ENCODE peak calls at places on chromosomes 2 and 18, in five cellular contexts. U, I, S, P and F are unnamed samples.

GRCh38 chr2:38671303-38671702 is 5.4 kb downstream of the GALM start:
- DNase-seq in P (no peak), U (no peak), I (no peak), S (no peak), F (no peak)

GRCh38 chr2:182666674-182667320 is 49.3 kb upstream of the DNAJC10 start:
- DNase-seq in U (no peak), S (no peak), I (no peak), P (no peak), F (no peak)

GRCh38 chr2:12244070-12244469 is 472.7 kb upstream of the TRIB2 start:
- DNase-seq in P (no peak), U (no peak), S (no peak), I (no peak), F (no peak)

GRCh38 chr2:67268806-67269205 is 128.3 kb upstream of the ETAA1 start:
- DNase-seq in P (no peak), U (no peak), I (no peak), S (no peak), F (no peak)

GRCh38 chr2:88307817-88308216 is 137.7 kb downstream of the THNSL2 start:
- DNase-seq in P (no peak), S (no peak), I (no peak), U (no peak), F (no peak)

GRCh38 chr2:133194777-133195335 is 373.4 kb downstream of the NCKAP5 start:
- DNase-seq in U (no peak), P (no peak), I (no peak), S (no peak), F (no peak)

GRCh38 chr2:21331625-21332370 is 208.0 kb downstream of the TDRD15 start:
- DNase-seq in P (no peak), I (no peak), U (no peak), S (no peak), F (no peak)

GRCh38 chr2:216316743-216317142 is 55.5 kb downstream of the MARCHF4 start:
- DNase-seq in U (no peak), S (no peak), I (no peak), P (no peak), F (no peak)

GRCh38 chr2:68715353-68716041 is 19.1 kb upstream of the ARHGAP25 start:
- DNase-seq in P (peak), U (no peak), S (peak), I (peak), F (peak)

GRCh38 chr2:162581931-162582330 is 238.0 kb downstream of the GCA start:
- DNase-seq in P (no peak), I (no peak), U (no peak), S (no peak), F (no peak)

GRCh38 chr18:37570336-37570930 is 4.8 kb upstream of the CELF4 start:
- DNase-seq in I (no peak), S (no peak), P (no peak), U (no peak), F (no peak)

GRCh38 chr2:16271231-16271896 is 331.0 kb downstream of the MYCN start:
- DNase-seq in U (no peak), P (no peak), S (no peak), I (no peak), F (no peak)

GRCh38 chr2:133489146-133489545 is 79.1 kb downstream of the NCKAP5 start:
- DNase-seq in P (no peak), U (no peak), I (no peak), S (no peak), F (no peak)

GRCh38 chr2:172998547-172998946 is 77.1 kb upstream of the MAP3K20 start:
- DNase-seq in I (no peak), P (no peak), U (no peak), S (no peak), F (no peak)

GRCh38 chr2:64675860-64676259 is 22.1 kb upstream of the SERTAD2 start:
- DNase-seq in U (no peak), I (no peak), P (no peak), S (no peak), F (no peak)

DNA sequence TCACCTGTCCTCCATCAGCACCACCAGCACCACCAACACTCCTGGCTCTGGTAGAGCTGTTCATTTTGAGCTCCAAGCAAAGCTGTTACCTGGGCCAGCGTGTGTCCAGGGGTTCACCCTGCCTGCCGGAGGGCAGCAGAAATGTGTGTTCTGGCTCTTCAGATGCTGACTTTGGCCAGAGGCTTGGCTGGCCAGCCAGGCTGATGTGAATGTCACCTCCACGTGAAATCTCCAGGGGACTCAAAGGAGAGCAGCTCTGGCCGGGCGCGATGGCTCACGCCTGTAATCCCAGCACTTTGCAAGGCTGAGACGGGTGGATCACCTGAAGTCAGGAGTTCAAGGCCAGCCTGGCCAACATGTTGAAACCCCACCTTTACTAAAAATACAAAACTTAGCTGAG is 33.5 kb downstream of the CIB4 start:
- DNase-seq in S (no peak), I (no peak), U (no peak), P (no peak), F (no peak)
- H3K4me3 ChIP-seq in S (no peak), I (no peak), U (no peak), P (no peak), F (no peak)

GRCh38 chr2:110647777-110648176 is 30.1 kb downstream of the BUB1 start:
- DNase-seq in S (no peak), U (no peak), I (no peak), P (no peak), F (no peak)
- TF ChIP-seq POLR2A in S (no peak), U (no peak), I (no peak), P (no peak), F (no peak)

GRCh38 chr2:196086517-196087368 is 18.1 kb upstream of the DNAH7 start:
- DNase-seq in S (no peak), P (no peak), U (no peak), I (no peak), F (no peak)
- H3K4me3 ChIP-seq in S (no peak), P (no peak), U (no peak), I (no peak), F (no peak)

GRCh38 chr2:119809329-119810038 is 49.8 kb downstream of the PTPN4 start:
- DNase-seq in S (no peak), P (no peak), I (peak), U (peak), F (no peak)
- TF ChIP-seq POLR2A in S (no peak), P (no peak), I (no peak), U (no peak), F (no peak)

GRCh38 chr2:120732506-120733237 is 3.0 kb upstream of the GLI2 start:
- DNase-seq in I (no peak), P (no peak), S (no peak), U (no peak), F (peak)

GRCh38 chr2:120734930-120735611 is 597 bp upstream of the GLI2 start:
- DNase-seq in I (no peak), S (no peak), U (no peak), P (no peak), F (peak)

GRCh38 chr2:120735750-120736170 is at the start of gene GLI2:
- DNase-seq in S (peak), U (peak), P (peak), I (peak), F (peak)

GRCh38 chr2:120731175-120731574 is 4.5 kb upstream of the GLI2 start:
- DNase-seq in P (no peak), S (no peak), I (no peak), U (no peak), F (no peak)

DNA sequence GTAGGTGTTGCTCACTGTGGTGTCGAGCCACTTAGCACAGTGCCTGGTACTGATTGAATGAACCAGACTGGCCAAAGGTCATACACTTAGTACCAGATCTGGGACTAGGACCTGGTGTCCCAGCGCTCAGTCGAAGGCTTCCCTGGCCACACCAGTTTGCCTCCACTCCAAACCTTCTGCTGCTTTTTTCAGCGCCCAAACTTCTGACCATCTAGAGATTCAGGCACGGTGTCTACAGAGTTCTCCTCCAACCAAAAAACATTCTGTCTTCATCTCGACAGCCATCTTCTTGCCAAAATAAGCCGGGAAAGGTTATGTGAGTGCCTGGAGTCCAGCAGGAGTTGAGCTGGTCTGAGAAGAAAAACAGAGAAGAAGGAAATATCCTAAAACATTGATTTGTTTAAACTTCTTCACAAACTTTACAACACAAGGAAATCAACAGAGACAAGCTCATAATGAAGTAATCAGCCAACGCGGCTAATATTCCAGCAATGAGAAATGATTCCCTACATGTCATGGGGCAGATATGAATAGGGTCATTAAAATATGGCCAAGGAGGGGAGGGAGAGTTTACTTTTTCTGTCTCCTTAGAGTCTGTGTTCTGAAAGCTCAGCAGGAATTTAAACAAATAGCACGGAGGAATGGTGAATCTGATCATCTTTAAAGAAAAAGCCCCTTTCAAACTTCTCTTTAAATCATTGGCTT is 2.3 kb upstream of the GLI2 start:
- DNase-seq in P (no peak), U (no peak), S (no peak), I (no peak), F (no peak)
- H3K4me3 ChIP-seq in P (no peak), U (no peak), S (no peak), I (no peak), F (no peak)

GRCh38 chr18:24914148-24914525 is 437.8 kb downstream of the ZNF521 start:
- DNase-seq in S (no peak), I (peak), U (no peak), P (no peak), F (no peak)
- TF ChIP-seq POLR2A in S (no peak), I (no peak), U (no peak), P (no peak), F (no peak)

DNA sequence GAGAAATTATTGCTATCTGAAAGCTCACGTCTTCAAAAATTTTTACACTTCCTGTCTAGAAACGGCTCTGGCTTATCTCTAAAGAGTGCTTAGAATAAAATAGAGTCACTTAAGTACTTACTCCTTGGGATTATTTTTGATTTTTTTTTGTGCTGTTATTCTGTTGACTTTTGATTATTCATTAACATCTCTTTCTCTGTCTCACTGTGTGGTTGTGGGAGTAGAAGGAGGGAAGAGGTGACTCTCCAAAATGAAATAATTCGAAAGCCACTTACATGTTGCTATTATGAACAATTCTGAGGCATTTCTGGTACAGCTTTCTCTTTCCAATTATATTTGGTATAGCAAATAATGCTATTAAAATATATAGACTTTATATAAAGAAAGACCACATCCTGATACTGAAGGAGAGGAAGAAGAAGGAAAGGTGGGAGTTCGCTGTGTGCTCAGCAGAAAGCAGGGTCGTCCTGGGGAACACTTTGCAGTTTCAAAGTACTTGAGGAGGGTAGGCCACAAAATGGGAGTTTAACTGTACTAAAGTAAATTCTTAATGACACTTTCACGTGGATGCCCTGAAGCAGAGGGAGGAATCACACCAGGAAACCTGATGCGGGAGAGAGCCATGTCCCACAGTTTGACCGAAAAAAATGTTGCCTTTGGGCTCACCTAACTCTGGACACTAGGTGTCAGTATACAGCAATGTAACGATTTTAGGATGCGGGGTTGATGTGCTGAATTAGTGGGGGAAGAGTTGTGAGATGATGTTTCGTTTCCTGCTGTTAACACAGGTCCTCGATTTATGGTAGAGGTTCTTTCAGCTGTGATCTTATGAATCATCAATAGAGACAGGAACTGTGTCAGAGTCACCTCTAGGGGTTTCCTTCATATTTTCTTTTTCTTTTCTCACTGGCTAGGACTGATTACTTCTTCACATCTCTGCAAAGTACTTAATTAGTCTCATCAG is 9.8 kb upstream of the MMADHC start:
- DNase-seq in U (peak), I (no peak), P (peak), S (peak), F (peak)
- H3K4me3 ChIP-seq in U (no peak), I (peak), P (no peak), S (no peak), F (no peak)

DNA sequence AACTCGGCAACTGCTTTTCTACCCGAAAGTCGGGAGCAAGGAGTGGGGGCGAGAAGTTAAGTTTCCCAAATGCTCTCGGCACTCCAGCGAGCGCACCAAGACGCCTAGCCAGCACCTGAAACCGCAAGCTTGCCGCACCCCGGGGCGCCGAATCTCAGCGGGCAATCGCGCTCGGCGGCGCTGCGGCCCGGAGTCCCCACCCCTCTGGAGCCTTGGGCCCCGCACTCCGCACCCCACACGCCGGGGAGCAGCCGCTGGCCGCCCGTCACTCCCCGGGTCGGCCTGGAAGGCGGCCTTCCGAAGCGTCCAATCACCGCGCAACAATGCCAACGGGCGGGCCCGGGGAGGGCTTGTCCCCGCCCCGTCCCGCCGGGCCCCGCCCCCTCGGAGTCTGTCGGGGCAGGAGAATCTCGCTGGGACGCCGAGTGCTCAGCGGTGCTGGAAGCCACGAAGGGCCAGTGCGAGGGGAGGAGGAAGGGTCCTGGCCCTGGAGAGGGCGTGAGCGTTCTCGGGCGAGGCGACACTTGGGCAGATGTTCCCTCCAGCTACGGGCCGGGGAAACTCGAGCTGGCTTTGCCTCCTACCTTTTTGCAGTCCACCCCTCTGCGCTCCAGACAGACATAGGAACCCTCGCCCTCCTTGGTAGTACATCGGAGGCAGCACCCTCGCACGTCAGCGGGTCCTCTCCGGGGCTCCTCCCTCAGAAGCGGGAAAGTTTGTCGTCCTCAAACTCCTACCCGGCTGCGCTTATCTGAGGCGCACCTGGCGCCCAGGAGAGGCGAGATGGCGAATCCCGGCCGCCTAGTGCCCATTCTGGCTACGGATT is 1.1 kb upstream of the ZBTB7C start:
- DNase-seq in I (peak), P (peak), U (peak), S (peak), F (peak)
- TF ChIP-seq POLR2A in I (no peak), P (no peak), U (no peak), S (peak), F (peak)